ENCODE peak calls at places on chromosomes 7 and 10, in eight cellular contexts. One of them, this sample, is unnamed.

GRCh38 chr10:43055991-43056567 is 20.8 kb upstream of the RET start:
- DNase-seq in activated CD8-positive, alpha-beta memory T cell treated with anti-CD3 and anti-CD28 coated beads, Interleukin-2, amount 50 U/mL, for 48 hours: no peak
- DNase-seq in DMS79 treated with DMSO at 0.1 percent for 48 hours: no peak
- DNase-seq in Kasumi-1: no peak
- DNase-seq in T-cell: peak
- DNase-seq in foreskin melanocyte: no peak
- DNase-seq in GM04504: no peak
- DNase-seq in astrocyte of the hippocampus: peak
- DNase-seq in this sample: no peak

GRCh38 chr10:102801978-102802377 is 35.2 kb downstream of the CYP17A1 start:
- DNase-seq in activated CD8-positive, alpha-beta memory T cell treated with anti-CD3 and anti-CD28 coated beads, Interleukin-2, amount 50 U/mL, for 48 hours: no peak
- DNase-seq in DMS79 treated with DMSO at 0.1 percent for 48 hours: no peak
- DNase-seq in Kasumi-1: no peak
- DNase-seq in T-cell: no peak
- DNase-seq in foreskin melanocyte: no peak
- DNase-seq in GM04504: no peak
- DNase-seq in astrocyte of the hippocampus: no peak
- DNase-seq in this sample: no peak

GRCh38 chr10:132479024-132479602 is 58.5 kb upstream of the INPP5A start:
- DNase-seq in activated CD8-positive, alpha-beta memory T cell treated with anti-CD3 and anti-CD28 coated beads, Interleukin-2, amount 50 U/mL, for 48 hours: no peak
- DNase-seq in DMS79 treated with DMSO at 0.1 percent for 48 hours: no peak
- DNase-seq in Kasumi-1: no peak
- DNase-seq in T-cell: no peak
- DNase-seq in foreskin melanocyte: no peak
- DNase-seq in GM04504: no peak
- DNase-seq in astrocyte of the hippocampus: no peak
- DNase-seq in this sample: no peak

GRCh38 chr10:4806534-4806933 is 19.5 kb upstream of the AKR1E2 start:
- DNase-seq in activated CD8-positive, alpha-beta memory T cell treated with anti-CD3 and anti-CD28 coated beads, Interleukin-2, amount 50 U/mL, for 48 hours: no peak
- DNase-seq in DMS79 treated with DMSO at 0.1 percent for 48 hours: no peak
- DNase-seq in Kasumi-1: no peak
- DNase-seq in T-cell: no peak
- DNase-seq in foreskin melanocyte: no peak
- DNase-seq in GM04504: no peak
- DNase-seq in astrocyte of the hippocampus: no peak
- DNase-seq in this sample: no peak

GRCh38 chr10:18164771-18165361 is 24.6 kb downstream of the CACNB2 start:
- DNase-seq in activated CD8-positive, alpha-beta memory T cell treated with anti-CD3 and anti-CD28 coated beads, Interleukin-2, amount 50 U/mL, for 48 hours: no peak
- DNase-seq in DMS79 treated with DMSO at 0.1 percent for 48 hours: no peak
- DNase-seq in Kasumi-1: no peak
- DNase-seq in T-cell: no peak
- DNase-seq in foreskin melanocyte: no peak
- DNase-seq in GM04504: peak
- DNase-seq in astrocyte of the hippocampus: peak
- DNase-seq in this sample: peak

GRCh38 chr7:116569737-116570136 is 44.9 kb downstream of the CAV1 start:
- DNase-seq in activated CD8-positive, alpha-beta memory T cell treated with anti-CD3 and anti-CD28 coated beads, Interleukin-2, amount 50 U/mL, for 48 hours: no peak
- DNase-seq in DMS79 treated with DMSO at 0.1 percent for 48 hours: no peak
- DNase-seq in Kasumi-1: no peak
- DNase-seq in T-cell: no peak
- DNase-seq in foreskin melanocyte: no peak
- DNase-seq in GM04504: peak
- DNase-seq in astrocyte of the hippocampus: no peak
- DNase-seq in this sample: no peak

GRCh38 chr10:68516766-68517165 is 10.6 kb downstream of the SLC25A16 start:
- DNase-seq in activated CD8-positive, alpha-beta memory T cell treated with anti-CD3 and anti-CD28 coated beads, Interleukin-2, amount 50 U/mL, for 48 hours: no peak
- DNase-seq in DMS79 treated with DMSO at 0.1 percent for 48 hours: no peak
- DNase-seq in Kasumi-1: no peak
- DNase-seq in T-cell: no peak
- DNase-seq in foreskin melanocyte: no peak
- DNase-seq in GM04504: no peak
- DNase-seq in astrocyte of the hippocampus: no peak
- DNase-seq in this sample: no peak

GRCh38 chr10:22894714-22895113 is 33.1 kb upstream of the ARMC3 start:
- DNase-seq in activated CD8-positive, alpha-beta memory T cell treated with anti-CD3 and anti-CD28 coated beads, Interleukin-2, amount 50 U/mL, for 48 hours: no peak
- DNase-seq in DMS79 treated with DMSO at 0.1 percent for 48 hours: no peak
- DNase-seq in Kasumi-1: peak
- DNase-seq in T-cell: no peak
- DNase-seq in foreskin melanocyte: peak
- DNase-seq in GM04504: no peak
- DNase-seq in astrocyte of the hippocampus: no peak
- DNase-seq in this sample: no peak

GRCh38 chr10:88952647-88953111 is at the start of gene ACTA2:
- DNase-seq in activated CD8-positive, alpha-beta memory T cell treated with anti-CD3 and anti-CD28 coated beads, Interleukin-2, amount 50 U/mL, for 48 hours: no peak
- DNase-seq in DMS79 treated with DMSO at 0.1 percent for 48 hours: no peak
- DNase-seq in Kasumi-1: no peak
- DNase-seq in T-cell: no peak
- DNase-seq in foreskin melanocyte: no peak
- DNase-seq in GM04504: no peak
- DNase-seq in astrocyte of the hippocampus: peak
- DNase-seq in this sample: peak

GRCh38 chr10:22962817-22963216 is 35.0 kb downstream of the ARMC3 start:
- DNase-seq in activated CD8-positive, alpha-beta memory T cell treated with anti-CD3 and anti-CD28 coated beads, Interleukin-2, amount 50 U/mL, for 48 hours: no peak
- DNase-seq in DMS79 treated with DMSO at 0.1 percent for 48 hours: no peak
- DNase-seq in Kasumi-1: no peak
- DNase-seq in T-cell: no peak
- DNase-seq in foreskin melanocyte: no peak
- DNase-seq in GM04504: no peak
- DNase-seq in astrocyte of the hippocampus: no peak
- DNase-seq in this sample: no peak

GRCh38 chr10:71888623-71889387 is 37.8 kb upstream of the PSAP start:
- DNase-seq in activated CD8-positive, alpha-beta memory T cell treated with anti-CD3 and anti-CD28 coated beads, Interleukin-2, amount 50 U/mL, for 48 hours: peak
- DNase-seq in DMS79 treated with DMSO at 0.1 percent for 48 hours: peak
- DNase-seq in Kasumi-1: peak
- DNase-seq in T-cell: peak
- DNase-seq in foreskin melanocyte: peak
- DNase-seq in GM04504: peak
- DNase-seq in astrocyte of the hippocampus: peak
- DNase-seq in this sample: peak

GRCh38 chr7:13021566-13021965 is 334.1 kb downstream of the ARL4A start:
- DNase-seq in activated CD8-positive, alpha-beta memory T cell treated with anti-CD3 and anti-CD28 coated beads, Interleukin-2, amount 50 U/mL, for 48 hours: no peak
- DNase-seq in DMS79 treated with DMSO at 0.1 percent for 48 hours: no peak
- DNase-seq in Kasumi-1: no peak
- DNase-seq in T-cell: no peak
- DNase-seq in foreskin melanocyte: peak
- DNase-seq in GM04504: no peak
- DNase-seq in astrocyte of the hippocampus: peak
- DNase-seq in this sample: no peak

GRCh38 chr10:131928248-131929095 is 27.7 kb downstream of the PPP2R2D start:
- DNase-seq in activated CD8-positive, alpha-beta memory T cell treated with anti-CD3 and anti-CD28 coated beads, Interleukin-2, amount 50 U/mL, for 48 hours: peak
- DNase-seq in DMS79 treated with DMSO at 0.1 percent for 48 hours: no peak
- DNase-seq in Kasumi-1: no peak
- DNase-seq in T-cell: peak
- DNase-seq in foreskin melanocyte: no peak
- DNase-seq in GM04504: no peak
- DNase-seq in astrocyte of the hippocampus: no peak
- DNase-seq in this sample: no peak

GRCh38 chr10:131882151-131882550 is 18.7 kb upstream of the PPP2R2D start:
- DNase-seq in activated CD8-positive, alpha-beta memory T cell treated with anti-CD3 and anti-CD28 coated beads, Interleukin-2, amount 50 U/mL, for 48 hours: no peak
- DNase-seq in DMS79 treated with DMSO at 0.1 percent for 48 hours: no peak
- DNase-seq in Kasumi-1: no peak
- DNase-seq in T-cell: no peak
- DNase-seq in foreskin melanocyte: no peak
- DNase-seq in GM04504: no peak
- DNase-seq in astrocyte of the hippocampus: no peak
- DNase-seq in this sample: no peak

GRCh38 chr10:33365871-33366411 is 31.5 kb upstream of the NRP1 start:
- DNase-seq in activated CD8-positive, alpha-beta memory T cell treated with anti-CD3 and anti-CD28 coated beads, Interleukin-2, amount 50 U/mL, for 48 hours: no peak
- DNase-seq in DMS79 treated with DMSO at 0.1 percent for 48 hours: no peak
- DNase-seq in Kasumi-1: peak
- DNase-seq in T-cell: no peak
- DNase-seq in foreskin melanocyte: no peak
- DNase-seq in GM04504: peak
- DNase-seq in astrocyte of the hippocampus: peak
- DNase-seq in this sample: peak

GRCh38 chr10:76560338-76560737 is 1077.3 kb downstream of the KCNMA1 start:
- DNase-seq in activated CD8-positive, alpha-beta memory T cell treated with anti-CD3 and anti-CD28 coated beads, Interleukin-2, amount 50 U/mL, for 48 hours: no peak
- DNase-seq in DMS79 treated with DMSO at 0.1 percent for 48 hours: no peak
- DNase-seq in Kasumi-1: no peak
- DNase-seq in T-cell: no peak
- DNase-seq in foreskin melanocyte: no peak
- DNase-seq in GM04504: no peak
- DNase-seq in astrocyte of the hippocampus: no peak
- DNase-seq in this sample: no peak

GRCh38 chr10:114762811-114763210 is 58.8 kb upstream of the FHIP2A start:
- DNase-seq in activated CD8-positive, alpha-beta memory T cell treated with anti-CD3 and anti-CD28 coated beads, Interleukin-2, amount 50 U/mL, for 48 hours: no peak
- DNase-seq in DMS79 treated with DMSO at 0.1 percent for 48 hours: no peak
- DNase-seq in Kasumi-1: no peak
- DNase-seq in T-cell: no peak
- DNase-seq in foreskin melanocyte: no peak
- DNase-seq in GM04504: no peak
- DNase-seq in astrocyte of the hippocampus: no peak
- DNase-seq in this sample: no peak

GRCh38 chr10:127919418-127920191 is 12.7 kb downstream of the PTPRE start:
- DNase-seq in activated CD8-positive, alpha-beta memory T cell treated with anti-CD3 and anti-CD28 coated beads, Interleukin-2, amount 50 U/mL, for 48 hours: no peak
- DNase-seq in DMS79 treated with DMSO at 0.1 percent for 48 hours: peak
- DNase-seq in Kasumi-1: peak
- DNase-seq in T-cell: no peak
- DNase-seq in foreskin melanocyte: no peak
- DNase-seq in GM04504: peak
- DNase-seq in astrocyte of the hippocampus: peak
- DNase-seq in this sample: peak

GRCh38 chr7:117217636-117218035 is 105.2 kb downstream of the WNT2 start:
- DNase-seq in activated CD8-positive, alpha-beta memory T cell treated with anti-CD3 and anti-CD28 coated beads, Interleukin-2, amount 50 U/mL, for 48 hours: no peak
- DNase-seq in DMS79 treated with DMSO at 0.1 percent for 48 hours: no peak
- DNase-seq in Kasumi-1: no peak
- DNase-seq in T-cell: no peak
- DNase-seq in foreskin melanocyte: no peak
- DNase-seq in GM04504: peak
- DNase-seq in astrocyte of the hippocampus: peak
- DNase-seq in this sample: peak

GRCh38 chr10:77563638-77564270 is 73.9 kb downstream of the KCNMA1 start:
- DNase-seq in activated CD8-positive, alpha-beta memory T cell treated with anti-CD3 and anti-CD28 coated beads, Interleukin-2, amount 50 U/mL, for 48 hours: no peak
- DNase-seq in DMS79 treated with DMSO at 0.1 percent for 48 hours: no peak
- DNase-seq in Kasumi-1: no peak
- DNase-seq in T-cell: no peak
- DNase-seq in foreskin melanocyte: no peak
- DNase-seq in GM04504: no peak
- DNase-seq in astrocyte of the hippocampus: peak
- DNase-seq in this sample: no peak

GRCh38 chr7:55468495-55468894 is 103.4 kb downstream of the LANCL2 start:
- DNase-seq in activated CD8-positive, alpha-beta memory T cell treated with anti-CD3 and anti-CD28 coated beads, Interleukin-2, amount 50 U/mL, for 48 hours: no peak
- DNase-seq in DMS79 treated with DMSO at 0.1 percent for 48 hours: no peak
- DNase-seq in Kasumi-1: no peak
- DNase-seq in T-cell: no peak
- DNase-seq in foreskin melanocyte: no peak
- DNase-seq in GM04504: no peak
- DNase-seq in astrocyte of the hippocampus: no peak
- DNase-seq in this sample: no peak

GRCh38 chr7:158351051-158351450 is 236.6 kb downstream of the PTPRN2 start:
- DNase-seq in activated CD8-positive, alpha-beta memory T cell treated with anti-CD3 and anti-CD28 coated beads, Interleukin-2, amount 50 U/mL, for 48 hours: no peak
- DNase-seq in DMS79 treated with DMSO at 0.1 percent for 48 hours: no peak
- DNase-seq in Kasumi-1: no peak
- DNase-seq in T-cell: no peak
- DNase-seq in foreskin melanocyte: no peak
- DNase-seq in GM04504: no peak
- DNase-seq in astrocyte of the hippocampus: no peak
- DNase-seq in this sample: no peak

This sample was measured in astrocyte of the cerebellum.